ENCODE peak calls at places on chromosomes 2 and 18, in nine cellular contexts. K, X, J, R, Q, G, L, B and O are unnamed samples.

GRCh38 chr2:39932198-39932597 is 153.1 kb upstream of the THUMPD2 start:
- DNase-seq in B (no peak), Q (no peak), J (no peak), R (no peak), L (no peak), G (no peak), K (no peak), X (peak), O (no peak)

GRCh38 chr18:46767217-46767616 is 10.4 kb upstream of the ST8SIA5 start:
- DNase-seq in K (no peak), B (no peak), J (no peak), R (no peak), X (no peak), L (no peak), Q (no peak), G (peak), O (no peak)

GRCh38 chr2:109377976-109378375 is 235.8 kb downstream of the SEPTIN10 start:
- DNase-seq in J (no peak), B (no peak), Q (no peak), K (no peak), X (no peak), L (peak), R (no peak), G (no peak), O (no peak)

GRCh38 chr18:7221424-7222155 is 9.3 kb upstream of the LRRC30 start:
- DNase-seq in B (peak), X (peak), Q (no peak), R (no peak), L (peak), K (peak), J (peak), G (peak), O (peak)

GRCh38 chr18:28834889-28835288 is 658.0 kb upstream of the CDH2 start:
- DNase-seq in G (no peak), R (no peak), L (no peak), X (peak), J (peak), K (peak), B (no peak), Q (no peak), O (no peak)

GRCh38 chr18:7598167-7599062 is 31.3 kb downstream of the PTPRM start:
- DNase-seq in J (no peak), G (no peak), Q (peak), L (no peak), R (no peak), B (no peak), K (peak), X (peak), O (no peak)

GRCh38 chr2:241728627-241729026 is 5.8 kb upstream of the D2HGDH start:
- DNase-seq in L (no peak), X (no peak), Q (no peak), K (no peak), J (no peak), R (peak), B (peak), G (no peak), O (no peak)

GRCh38 chr2:215022418-215022817 is 116.0 kb downstream of the ABCA12 start:
- DNase-seq in G (no peak), X (peak), K (peak), Q (no peak), R (no peak), B (no peak), L (no peak), J (no peak), O (no peak)

GRCh38 chr2:32372519-32373182 is 15.8 kb downstream of the BIRC6 start:
- DNase-seq in X (no peak), J (no peak), L (no peak), K (no peak), Q (no peak), B (no peak), R (no peak), G (no peak), O (no peak)

GRCh38 chr2:64770781-64771334 is 117.1 kb upstream of the SERTAD2 start:
- DNase-seq in G (peak), R (no peak), X (peak), Q (peak), K (peak), L (no peak), B (peak), J (peak), O (no peak)

GRCh38 chr2:192243488-192243887 is 48.8 kb upstream of the TMEFF2 start:
- DNase-seq in L (no peak), Q (no peak), B (no peak), J (no peak), X (peak), R (no peak), G (no peak), K (peak), O (no peak)

GRCh38 chr2:163659224-163659623 is 76.6 kb downstream of the FIGN start:
- DNase-seq in Q (no peak), X (peak), L (no peak), B (no peak), K (no peak), R (no peak), G (no peak), J (no peak), O (no peak)

DNA sequence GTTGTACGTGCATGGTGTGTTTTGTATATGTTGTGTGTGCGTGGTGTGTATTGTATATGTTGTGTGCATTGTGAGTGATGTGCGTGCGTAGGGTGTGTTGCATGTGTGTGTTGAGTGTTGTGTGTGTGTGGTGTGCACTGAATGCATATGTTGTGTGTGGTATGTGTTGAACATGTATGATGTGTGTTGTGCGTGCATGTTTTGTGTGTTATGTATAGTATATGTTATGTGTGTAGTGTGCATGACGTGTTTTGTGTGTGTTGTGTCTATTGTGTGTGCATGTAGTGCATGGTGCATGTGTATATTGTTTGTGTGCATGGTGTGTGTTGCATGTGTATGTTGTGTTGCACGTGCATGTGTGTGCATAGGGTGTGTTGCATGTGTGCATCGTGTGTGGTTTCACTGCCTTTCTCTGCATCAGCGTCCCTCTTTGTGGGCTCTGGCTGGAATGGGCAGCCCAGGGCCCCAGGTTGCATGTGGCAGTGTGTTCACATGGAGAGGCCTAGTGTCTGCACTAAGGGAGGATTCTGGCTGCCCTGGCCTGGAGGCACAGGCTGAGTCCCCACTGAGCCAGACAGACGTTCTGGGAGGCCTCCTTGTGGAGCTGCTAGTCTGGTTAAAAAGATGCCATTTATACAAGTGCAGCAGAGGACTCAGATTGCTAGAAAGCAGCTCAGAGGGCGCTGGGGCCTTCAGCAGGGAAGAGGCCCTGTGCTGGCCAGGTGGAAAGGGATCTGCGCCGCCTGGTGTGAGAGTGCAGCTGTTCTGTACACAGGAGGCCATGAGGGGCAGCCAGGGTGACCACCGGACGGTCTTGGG is 107.2 kb downstream of the FAM168B start:
- DNase-seq in X (no peak), K (no peak), G (no peak), Q (no peak), L (no peak), B (no peak), J (no peak), R (no peak), O (no peak)
- H3K4me3 ChIP-seq in X (no peak), K (no peak), G (no peak), Q (no peak), L (no peak), B (no peak), J (no peak), R (no peak), O (no peak)

GRCh38 chr2:161658259-161658658 is 34.0 kb downstream of the SLC4A10 start:
- DNase-seq in L (no peak), J (no peak), K (no peak), R (no peak), Q (no peak), B (no peak), X (no peak), G (no peak), O (no peak)
- H3K4me3 ChIP-seq in L (no peak), J (no peak), K (no peak), R (no peak), Q (no peak), B (no peak), X (no peak), G (no peak), O (no peak)

GRCh38 chr18:22816266-22817176 is 116.6 kb upstream of the RBBP8 start:
- DNase-seq in Q (no peak), X (no peak), K (no peak), J (no peak), G (no peak), B (no peak), L (peak), R (no peak), O (no peak)
- H3K4me3 ChIP-seq in Q (no peak), X (no peak), K (no peak), J (no peak), G (no peak), B (no peak), L (peak), R (no peak), O (no peak)

GRCh38 chr2:197515277-197515797 is 529 bp upstream of the MOB4 start:
- DNase-seq in B (no peak), G (peak), L (no peak), X (no peak), J (no peak), K (peak), Q (no peak), R (no peak), O (peak)

GRCh38 chr2:197517150-197517549 is 1.3 kb downstream of the MOB4 start:
- DNase-seq in B (no peak), Q (no peak), G (no peak), R (no peak), K (no peak), X (no peak), L (no peak), J (no peak), O (no peak)

GRCh38 chr2:197515798-197516761 is at the start of gene MOB4:
- DNase-seq in G (peak), Q (peak), L (peak), J (peak), R (peak), K (peak), X (peak), B (peak), O (peak)

GRCh38 chr2:197514754-197515153 is 1.1 kb upstream of the MOB4 start:
- DNase-seq in X (peak), R (no peak), Q (no peak), L (no peak), K (no peak), G (no peak), J (no peak), B (no peak), O (peak)
- H3K4me3 ChIP-seq in X (no peak), R (peak), Q (peak), L (peak), K (no peak), G (no peak), J (peak), B (peak), O (peak)

DNA sequence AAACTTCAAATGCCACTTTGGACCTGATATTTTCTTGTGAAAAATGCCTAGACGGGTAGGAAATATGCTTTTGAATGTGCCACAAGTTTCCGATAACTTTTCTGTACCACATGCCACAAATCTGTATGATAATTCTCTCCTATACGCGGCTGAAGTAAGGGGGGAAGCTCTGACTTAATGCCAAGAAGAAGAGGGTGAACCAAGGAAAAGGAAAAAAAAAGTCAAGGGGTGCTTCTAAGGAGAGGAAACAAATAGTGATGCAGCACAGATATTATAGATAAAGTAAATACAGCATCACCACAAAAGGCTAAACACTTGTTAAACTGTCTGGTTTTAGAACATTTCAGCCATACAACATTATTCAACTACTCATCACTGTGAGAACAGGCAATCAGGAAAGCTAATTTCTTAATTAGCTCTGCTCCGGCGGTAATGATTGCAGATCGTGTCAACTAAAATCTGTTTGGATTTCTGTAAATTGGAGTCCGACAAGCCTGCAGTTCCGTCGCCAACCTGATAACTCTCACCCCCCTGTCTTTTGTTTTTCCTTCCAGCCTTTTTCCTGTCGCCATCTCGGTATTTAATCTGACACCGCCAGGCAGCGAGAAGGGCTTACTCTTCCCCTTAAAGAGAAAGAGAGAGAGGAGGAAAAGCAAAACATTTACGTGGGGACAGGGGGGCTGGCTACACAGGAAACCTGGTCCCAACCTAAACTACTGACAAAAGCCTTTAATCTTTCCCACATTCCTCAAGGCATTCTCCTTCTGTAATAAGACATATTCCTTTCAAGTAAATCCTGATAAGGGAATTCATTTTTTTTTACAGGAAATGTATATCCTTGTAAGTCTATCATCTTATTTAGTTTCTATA is 67.5 kb downstream of the ZEB2 start:
- DNase-seq in B (no peak), X (no peak), L (no peak), K (peak), R (no peak), G (peak), J (no peak), Q (no peak), O (no peak)
- H3K4me3 ChIP-seq in B (peak), X (no peak), L (peak), K (peak), R (peak), G (no peak), J (no peak), Q (peak), O (peak)

GRCh38 chr18:58223717-58224424 is 179.8 kb downstream of the NEDD4L start:
- DNase-seq in J (peak), Q (no peak), K (peak), R (peak), L (peak), X (peak), G (peak), B (peak), O (no peak)

GRCh38 chr18:58227361-58227930 is 183.4 kb downstream of the NEDD4L start:
- DNase-seq in K (no peak), X (no peak), R (no peak), L (no peak), G (no peak), J (no peak), B (no peak), Q (no peak), O (no peak)

GRCh38 chr18:58226476-58226875 is 182.4 kb downstream of the NEDD4L start:
- DNase-seq in Q (no peak), J (no peak), K (no peak), L (no peak), B (no peak), G (no peak), X (no peak), R (no peak), O (no peak)

GRCh38 chr18:58224425-58224750 is 180.4 kb downstream of the NEDD4L start:
- DNase-seq in G (no peak), K (no peak), L (no peak), B (no peak), J (no peak), R (no peak), X (no peak), Q (no peak), O (no peak)

DNA sequence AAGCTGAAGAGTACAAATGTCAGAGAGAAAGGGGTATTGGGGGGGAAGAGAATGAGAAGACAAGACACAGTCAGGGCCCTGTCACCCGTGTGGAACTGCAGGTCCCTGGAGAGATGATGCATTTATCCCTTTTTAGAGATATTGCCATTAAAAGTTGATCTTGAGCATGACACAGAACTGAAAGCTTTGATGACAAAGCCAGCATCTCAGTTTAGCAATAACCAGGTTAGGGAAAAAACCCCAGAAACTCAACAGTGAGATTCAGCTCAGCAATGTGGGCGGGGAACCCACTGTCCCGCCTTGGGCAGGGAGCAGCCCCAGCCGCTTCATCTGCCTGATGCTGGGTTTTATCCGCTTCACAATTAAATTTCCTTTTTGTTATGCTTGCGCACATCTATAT is 181.1 kb downstream of the NEDD4L start:
- DNase-seq in R (no peak), G (no peak), Q (no peak), X (peak), K (no peak), L (no peak), B (no peak), J (no peak), O (no peak)
- H3K4me3 ChIP-seq in R (peak), G (no peak), Q (no peak), X (no peak), K (no peak), L (no peak), B (no peak), J (no peak), O (no peak)

GRCh38 chr2:85178154-85178553 is 45.0 kb downstream of the TCF7L1 start:
- DNase-seq in G (no peak), L (no peak), Q (no peak), J (no peak), B (no peak), X (no peak), K (no peak), R (no peak), O (no peak)

GRCh38 chr2:85180322-85181092 is 47.3 kb downstream of the TCF7L1 start:
- DNase-seq in J (no peak), B (no peak), K (no peak), R (no peak), Q (no peak), X (no peak), L (no peak), G (no peak), O (no peak)

GRCh38 chr2:85177031-85177824 is 44.0 kb downstream of the TCF7L1 start:
- DNase-seq in R (no peak), K (no peak), J (no peak), Q (no peak), X (no peak), G (no peak), B (no peak), L (no peak), O (no peak)

GRCh38 chr2:85179541-85179940 is 46.3 kb downstream of the TCF7L1 start:
- DNase-seq in G (no peak), Q (no peak), J (no peak), K (peak), X (no peak), R (no peak), L (no peak), B (no peak), O (no peak)

GRCh38 chr2:85178980-85179411 is 45.8 kb downstream of the TCF7L1 start:
- DNase-seq in B (no peak), J (no peak), K (no peak), R (no peak), X (no peak), L (no peak), Q (no peak), G (no peak), O (no peak)
- H3K4me3 ChIP-seq in B (no peak), J (no peak), K (no peak), R (no peak), X (no peak), L (no peak), Q (no peak), G (no peak), O (no peak)